ENCODE peak calls at places on chromosomes 2 and 18, in eight cellular contexts. J is AG04450, U is endodermal cell, V is kidney epithelial cell, D is GM12878, B is PC-9, Z is AG09309, S is body of pancreas. Q is an unnamed sample.

GRCh38 chr2:61926921-61927477 is 21.5 kb downstream of the COMMD1 start:
- DNase-seq in B (no peak), Z (no peak), V (no peak), D (no peak), S (no peak), U (no peak), J (no peak), Q (no peak)

GRCh38 chr2:101515512-101515911 is 40.6 kb upstream of the RFX8 start:
- DNase-seq in U (no peak), V (no peak), Z (no peak), D (no peak), S (peak; percentile 37), J (no peak), B (no peak), Q (no peak)

GRCh38 chr2:113276906-113277425 is 1.8 kb downstream of the PAX8 start:
- DNase-seq in B (no peak), Z (no peak), S (no peak), D (no peak), V (no peak), U (no peak), J (no peak), Q (no peak)

GRCh38 chr2:79585701-79586428 is 73.0 kb downstream of the CTNNA2 start:
- DNase-seq in S (no peak), U (peak; percentile 38), B (no peak), J (no peak), D (no peak), V (peak; percentile 70), Z (no peak), Q (no peak)

GRCh38 chr2:169979025-169979424 is 151.8 kb downstream of the UBR3 start:
- DNase-seq in B (no peak), J (no peak), Z (no peak), D (no peak), V (no peak), U (no peak), S (no peak), Q (no peak)

GRCh38 chr2:224986479-224986878 is 55.8 kb downstream of the DOCK10 start:
- DNase-seq in U (no peak), D (no peak), Z (no peak), S (no peak), J (no peak), V (no peak), B (no peak), Q (no peak)

GRCh38 chr2:78061301-78061700 is 539.1 kb upstream of the LRRTM4 start:
- DNase-seq in S (no peak), V (peak; percentile 32), Z (no peak), D (no peak), J (no peak), U (no peak), B (no peak), Q (no peak)

GRCh38 chr2:209519911-209520310 is 96.1 kb downstream of the MAP2 start:
- DNase-seq in D (no peak), S (no peak), Z (no peak), J (no peak), U (no peak), V (no peak), B (no peak), Q (no peak)

GRCh38 chr18:24118750-24119577 is 19.9 kb upstream of the CABYR start:
- DNase-seq in Z (peak; percentile 31), U (peak; percentile 87), S (peak; percentile 85), J (peak; percentile 39), V (peak; percentile 12), D (peak; percentile 56), B (peak; percentile 70), Q (peak; percentile 61)

GRCh38 chr18:73944715-73945114 is 202.9 kb downstream of the FBXO15 start:
- DNase-seq in U (no peak), Z (no peak), D (no peak), V (no peak), S (no peak), J (no peak), B (no peak), Q (no peak)

DNA sequence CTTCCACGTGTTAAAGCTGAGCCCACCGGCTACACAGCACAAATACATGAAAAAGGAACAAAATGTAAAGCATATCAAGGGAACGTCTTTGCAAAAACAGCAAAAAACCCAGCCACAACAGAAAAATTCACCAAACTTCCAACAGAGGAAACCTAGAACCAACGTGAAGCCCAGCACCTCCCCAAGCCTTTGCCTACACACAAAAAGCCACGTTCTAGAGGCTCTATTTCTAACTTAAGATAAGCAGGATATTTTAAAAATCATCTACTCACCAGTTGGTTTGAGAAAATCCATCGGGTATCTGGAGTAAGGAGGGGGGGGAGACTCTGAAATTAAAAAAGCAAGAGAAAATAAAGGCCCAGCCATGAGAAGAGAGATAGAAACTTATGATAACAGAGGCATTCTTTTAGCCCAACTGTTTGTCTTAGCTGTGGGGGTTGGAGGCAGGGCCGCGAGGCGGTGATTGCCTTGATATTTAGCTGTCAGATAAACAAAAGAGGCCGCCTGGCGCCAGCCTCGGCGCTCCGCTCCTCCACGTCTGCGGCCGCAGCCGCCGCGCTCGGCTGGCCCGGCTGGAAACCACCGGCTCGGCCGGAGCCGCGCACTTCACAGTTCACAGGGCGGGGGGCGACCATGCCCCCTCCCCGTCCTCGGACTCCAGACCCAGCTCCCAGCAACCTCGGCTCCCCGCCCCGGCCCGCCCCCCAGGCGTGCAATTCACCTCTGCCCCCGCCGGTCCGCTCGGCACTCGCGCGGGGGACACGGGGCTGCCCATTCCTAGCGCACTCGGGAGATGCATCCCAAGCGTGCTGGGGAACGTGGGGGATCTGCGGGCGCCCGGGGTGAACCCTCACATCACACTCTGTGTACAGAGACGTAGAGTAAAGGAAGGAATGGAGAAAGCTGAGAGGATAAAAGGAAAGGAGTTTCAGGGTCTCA is 2.4 kb downstream of the SMAD7 start:
- DNase-seq in B (peak; percentile 62), D (no peak), U (peak; percentile 86), J (no peak), S (peak; percentile 58), Z (no peak), V (no peak), Q (peak; percentile 61)
- TF ChIP-seq CTCF in B (no peak), D (no peak), U (peak; percentile 9), J (peak; percentile 35), S (no peak), Z (no peak), V (no peak), Q (no peak)

DNA sequence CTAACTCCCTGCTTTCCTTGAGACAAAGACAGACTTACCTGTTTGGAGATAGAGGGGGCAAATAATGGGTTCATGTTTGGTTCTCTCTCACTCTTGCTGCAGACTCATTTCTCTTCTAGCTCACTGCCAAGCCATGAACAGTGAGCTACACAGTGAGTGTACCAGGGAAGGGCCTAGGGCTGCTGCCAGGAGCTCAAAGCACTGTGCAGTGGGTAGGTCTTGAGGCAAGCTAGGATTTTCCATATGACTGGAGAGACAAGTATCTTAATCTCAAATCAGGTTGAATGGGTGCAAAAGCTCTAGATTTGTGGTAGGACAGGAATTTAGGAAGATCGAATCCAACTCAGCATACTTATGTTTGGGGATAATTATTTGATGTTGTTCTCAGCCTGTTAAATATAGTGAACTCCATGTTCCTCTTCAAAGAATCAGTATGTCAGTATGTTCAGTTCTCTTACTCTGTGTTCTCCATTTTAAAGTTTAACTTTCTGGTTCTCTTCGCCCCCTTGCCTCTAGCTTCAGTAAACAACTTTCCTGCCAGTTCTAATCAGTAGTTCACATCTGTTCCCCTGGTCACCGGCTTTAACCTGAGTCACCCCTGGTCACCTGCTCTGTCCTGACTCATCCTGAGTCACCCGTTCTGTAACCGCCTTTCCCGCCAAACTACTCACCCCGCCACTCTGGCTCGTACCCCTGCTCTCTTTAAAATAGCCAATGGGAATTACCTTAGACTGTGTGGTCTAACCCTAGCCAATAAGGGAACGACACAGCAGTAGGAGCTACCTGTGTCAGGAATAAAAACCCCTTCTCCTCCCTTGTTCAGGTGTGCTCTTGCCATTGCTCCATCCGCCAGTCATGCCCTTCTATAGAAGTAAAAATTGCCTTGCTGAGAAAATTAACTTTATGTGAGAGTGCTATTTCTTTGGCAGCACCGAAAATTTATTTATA is 21.9 kb downstream of the SLC25A52 start:
- DNase-seq in J (no peak), B (no peak), D (no peak), Z (no peak), S (no peak), V (no peak), U (no peak), Q (no peak)
- H3K4me3 ChIP-seq in J (no peak overlapping the region), B (no peak overlapping the region), D (no peak overlapping the region), Z (no peak overlapping the region), S (no peak overlapping the region), V (no peak overlapping the region), U (no peak overlapping the region), Q (no peak overlapping the region)

GRCh38 chr2:220858101-220858500 is 714.0 kb downstream of the EPHA4 start:
- DNase-seq in B (no peak), U (no peak), J (no peak), D (no peak), S (no peak), Z (no peak), V (no peak), Q (no peak)
- TF ChIP-seq CTCF in B (no peak), U (peak; percentile 56), J (no peak), D (no peak), S (no peak), Z (no peak), V (no peak), Q (no peak)

GRCh38 chr2:241063587-241063986 is 38.5 kb downstream of the MTERF4 start:
- DNase-seq in S (peak; percentile 21), B (no peak), Z (no peak), V (no peak), U (no peak), J (no peak), D (no peak), Q (no peak)
- H3K4me3 ChIP-seq in S (peak overlapping the region; percentile 0), B (peak overlapping the region; percentile 32), Z (no peak overlapping the region), V (no peak overlapping the region), U (no peak overlapping the region), J (no peak overlapping the region), D (no peak overlapping the region), Q (peak overlapping the region; percentile 55)

GRCh38 chr2:219887870-219888269 is 260.4 kb downstream of the SLC4A3 start:
- DNase-seq in S (no peak), U (no peak), D (no peak), B (no peak), Z (no peak), J (no peak), V (no peak), Q (no peak)

GRCh38 chr2:219881851-219882250 is 254.4 kb downstream of the SLC4A3 start:
- DNase-seq in U (no peak), Z (no peak), B (no peak), D (no peak), V (no peak), S (no peak), J (no peak), Q (no peak)

DNA sequence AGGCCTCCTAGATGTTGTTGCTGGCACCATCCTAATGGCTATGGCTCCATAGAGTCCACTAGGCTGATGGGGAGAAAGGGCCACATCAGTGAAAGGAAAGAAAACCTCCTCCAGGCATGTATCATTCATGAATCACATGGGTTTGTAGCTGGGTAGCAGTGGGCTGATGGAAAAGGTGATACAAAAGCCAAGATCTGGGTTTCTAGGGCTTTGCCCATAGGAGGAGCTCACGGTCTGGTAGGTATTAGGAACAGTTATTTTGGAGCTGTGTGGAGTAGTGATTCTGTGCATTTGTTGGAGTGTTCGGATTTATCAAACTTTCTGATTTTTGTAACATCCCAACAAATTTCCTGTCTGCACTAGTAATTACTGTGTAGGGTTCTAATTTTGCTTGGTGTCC is 259.2 kb downstream of the SLC4A3 start:
- DNase-seq in D (no peak), S (no peak), J (no peak), Z (no peak), V (no peak), B (no peak), U (peak; percentile 56), Q (no peak)
- TF ChIP-seq CTCF in D (no peak), S (no peak), J (peak; percentile 46), Z (peak; percentile 40), V (no peak), B (no peak), U (peak; percentile 72), Q (no peak)

GRCh38 chr2:152715854-152716428 is 1.3 kb downstream of the PRPF40A start:
- DNase-seq in B (peak; percentile 46), U (peak; percentile 79), V (no peak), Z (no peak), J (no peak), D (no peak), S (no peak), Q (no peak)
- H3K4me3 ChIP-seq in B (peak overlapping the region; percentile 87), U (peak overlapping the region; percentile 97), V (peak overlapping the region; percentile 90), Z (peak overlapping the region; percentile 97), J (peak overlapping the region; percentile 76), D (peak overlapping the region; percentile 81), S (no peak overlapping the region), Q (peak overlapping the region; percentile 79)